ENCODE peak calls at places on chromosome 21, in four cellular contexts. Y is K562, N is H1, L is SK-N-SH. W is an unnamed sample.

GRCh38 chr21:33380483-33380998 is 22.7 kb upstream of the IFNGR2 start:
- DNase-seq in Y (peak), N (no peak), L (no peak), W (peak)

GRCh38 chr21:18403685-18404084 is at the start of gene TMPRSS15:
- DNase-seq in L (no peak), N (no peak), Y (no peak), W (no peak)

GRCh38 chr21:29208666-29209059 is 78.2 kb downstream of the MAP3K7CL start:
- DNase-seq in Y (no peak), N (no peak), L (no peak), W (no peak)

GRCh38 chr21:45809421-45809820 is 165.9 kb downstream of the PCBP3 start:
- DNase-seq in Y (no peak), N (no peak), L (no peak), W (no peak)

GRCh38 chr21:46397211-46397905 is 61.3 kb upstream of the DIP2A start:
- DNase-seq in L (no peak), N (no peak), Y (no peak), W (no peak)

GRCh38 chr21:46119565-46120271 is 21.8 kb downstream of the COL6A2 start:
- DNase-seq in Y (no peak), L (peak), N (no peak), W (no peak)

GRCh38 chr21:46182548-46183336 is 1.5 kb downstream of the SPATC1L start:
- DNase-seq in N (no peak), Y (peak), L (no peak), W (no peak)

GRCh38 chr21:15134711-15135110 is 69.9 kb upstream of the NRIP1 start:
- DNase-seq in Y (peak), N (no peak), L (no peak), W (no peak)

GRCh38 chr21:22573834-22574233 is 1575.6 kb downstream of the NCAM2 start:
- DNase-seq in Y (no peak), L (no peak), N (no peak), W (no peak)

GRCh38 chr21:39562791-39563770 is 49.7 kb upstream of the B3GALT5 start:
- DNase-seq in N (no peak), L (no peak), Y (no peak), W (no peak)

GRCh38 chr21:45440736-45441350 is 35.9 kb downstream of the COL18A1 start:
- DNase-seq in Y (no peak), L (no peak), N (no peak), W (no peak)

GRCh38 chr21:37208056-37208705 is 59.0 kb downstream of the VPS26C start:
- DNase-seq in Y (peak), N (no peak), L (peak), W (peak)
- H3K4me3 ChIP-seq in Y (no peak), N (no peak), L (no peak), W (peak)

DNA sequence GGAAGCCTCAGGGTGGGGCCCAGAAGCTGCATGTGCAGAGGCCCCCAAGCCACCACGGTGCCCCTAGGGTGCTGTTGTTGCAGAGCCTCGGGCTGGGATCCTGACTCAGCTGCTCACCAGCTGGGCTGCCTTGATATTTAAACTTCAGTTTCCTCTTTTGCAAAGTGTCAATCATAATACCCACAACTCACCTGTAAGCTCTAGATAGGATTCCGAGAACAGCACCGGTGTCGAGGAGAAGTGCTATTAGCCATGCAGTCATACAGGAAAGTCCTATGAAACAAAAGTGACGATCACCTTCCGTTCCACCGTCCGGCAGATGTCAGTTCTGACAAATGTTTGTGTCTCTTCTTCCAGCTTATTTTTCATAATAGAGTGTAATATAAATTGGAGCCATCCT is 101.0 kb downstream of the SIK1 start:
- DNase-seq in L (no peak), N (no peak), Y (peak), W (no peak)
- TF ChIP-seq NRF1 in L (no peak), N (no peak), Y (no peak), W (no peak)

DNA sequence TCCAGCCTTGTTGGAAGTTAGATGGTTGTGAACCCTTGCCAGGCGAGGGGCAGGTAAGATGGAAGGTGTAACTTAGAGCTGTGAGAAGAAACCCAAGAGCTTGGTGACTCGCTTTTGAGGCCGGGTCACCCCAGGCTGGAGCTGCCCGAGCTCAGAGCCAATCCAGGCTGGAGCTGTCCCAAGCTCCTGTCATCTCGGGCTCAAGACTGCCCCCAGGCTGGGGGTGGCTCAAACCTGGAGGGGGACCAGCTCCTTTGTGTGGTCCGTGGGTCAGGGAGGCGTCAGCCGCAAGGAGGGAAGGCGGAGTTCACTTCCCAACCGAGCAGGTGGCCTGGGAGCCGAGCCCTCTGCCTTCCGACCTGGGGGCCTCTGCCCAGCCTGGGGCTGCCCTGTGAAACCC is 2.0 kb downstream of the HUNK start:
- DNase-seq in N (peak), L (no peak), Y (no peak), W (no peak)
- H3K4me3 ChIP-seq in N (peak), L (peak), Y (no peak), W (no peak)

DNA sequence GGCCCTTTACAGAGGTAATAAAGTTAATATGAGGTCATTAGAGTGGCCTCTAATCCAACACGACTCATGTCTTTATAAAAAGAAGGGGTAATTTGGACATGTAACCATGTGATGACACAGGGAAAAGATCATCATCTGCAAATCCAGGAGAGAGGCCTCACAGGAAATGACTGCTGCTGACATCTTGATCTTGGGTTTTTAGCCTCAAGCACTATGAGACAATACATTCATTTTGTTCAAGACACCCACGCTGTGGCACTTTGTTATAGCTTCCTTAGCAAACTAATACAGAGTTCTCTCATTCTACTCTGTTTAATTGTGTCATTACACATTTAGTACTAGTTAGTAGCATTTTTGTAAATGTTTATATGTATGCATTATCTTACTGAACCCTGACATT is 64.0 kb upstream of the RUNX1 start:
- DNase-seq in L (no peak), Y (peak), N (no peak), W (no peak)
- TF ChIP-seq NRF1 in L (no peak), Y (no peak), N (no peak), W (no peak)

W was measured in GM12878.